ENCODE peak calls at places on chromosomes 7 and 10, in five cellular contexts. L, I, C, A and X are unnamed samples.

GRCh38 chr10:73413108-73413527 is 740 bp downstream of the ANXA7 start:
- DNase-seq in L (peak), I (no peak), C (peak), A (peak), X (no peak)

GRCh38 chr7:36967387-36967786 is 243.1 kb upstream of the AOAH start:
- DNase-seq in L (peak), I (no peak), C (peak), A (peak), X (peak)

GRCh38 chr7:98276241-98276761 is 5.2 kb upstream of the BRI3 start:
- DNase-seq in L (no peak), I (no peak), C (no peak), A (peak), X (peak)

GRCh38 chr10:26857991-26858706 is 2.6 kb downstream of the ABI1 start:
- DNase-seq in L (no peak), I (no peak), C (peak), A (no peak), X (peak)

GRCh38 chr10:110303681-110304080 is 1.0 kb downstream of the SMNDC1 start:
- DNase-seq in L (no peak), I (no peak), C (no peak), A (no peak), X (peak)

GRCh38 chr7:25722856-25723255 is 429.1 kb upstream of the NFE2L3 start:
- DNase-seq in L (no peak), I (no peak), C (no peak), A (no peak), X (no peak)

GRCh38 chr10:98511861-98512260 is 65.1 kb upstream of the HPS1 start:
- DNase-seq in L (no peak), I (no peak), C (no peak), A (no peak), X (no peak)

GRCh38 chr7:150923191-150923590 is 54.9 kb downstream of the KCNH2 start:
- DNase-seq in L (no peak), I (no peak), C (no peak), A (peak), X (no peak)

GRCh38 chr7:111855161-111855841 is 293.0 kb upstream of the IMMP2L start:
- DNase-seq in L (peak), I (no peak), C (peak), A (peak), X (peak)

GRCh38 chr10:46559231-46559671 is 2.8 kb upstream of the GPRIN2 start:
- DNase-seq in L (peak), I (peak), C (no peak), A (no peak), X (no peak)

GRCh38 chr10:15879058-15879457 is 18.8 kb upstream of the MINDY3 start:
- DNase-seq in L (no peak), I (no peak), C (peak), A (peak), X (peak)

GRCh38 chr7:87047-87446 is 105.3 kb upstream of the FAM20C start:
- DNase-seq in L (peak), I (no peak), C (no peak), A (no peak), X (no peak)

GRCh38 chr7:99004216-99004615 is 125.9 kb downstream of the TRRAP start:
- DNase-seq in L (peak), I (no peak), C (no peak), A (no peak), X (no peak)

GRCh38 chr7:8443871-8444756 is 10.7 kb downstream of the NXPH1 start:
- DNase-seq in L (peak), I (peak), C (peak), A (no peak), X (peak)

GRCh38 chr7:90599892-90600555 is 3.9 kb downstream of the CDK14 start:
- DNase-seq in L (no peak), I (no peak), C (no peak), A (no peak), X (no peak)

GRCh38 chr7:132182992-132183391 is 393.3 kb downstream of the PLXNA4 start:
- DNase-seq in L (no peak), I (no peak), C (no peak), A (no peak), X (no peak)

GRCh38 chr7:10802526-10802925 is 171.1 kb upstream of the PHF14 start:
- DNase-seq in L (no peak), I (no peak), C (peak), A (peak), X (peak)

GRCh38 chr10:127338391-127339108 is 142.2 kb upstream of the INSYN2A start:
- DNase-seq in L (no peak), I (no peak), C (no peak), A (no peak), X (no peak)

GRCh38 chr10:36692759-36693158 is 432.6 kb upstream of the ANKRD30A start:
- DNase-seq in L (no peak), I (no peak), C (no peak), A (peak), X (no peak)

GRCh38 chr7:92758796-92759431 is 77.5 kb downstream of the CDK6 start:
- DNase-seq in L (no peak), I (no peak), C (peak), A (no peak), X (no peak)
- H3K9ac ChIP-seq in L (no peak), I (no peak), C (no peak), A (no peak), X (no peak)

DNA sequence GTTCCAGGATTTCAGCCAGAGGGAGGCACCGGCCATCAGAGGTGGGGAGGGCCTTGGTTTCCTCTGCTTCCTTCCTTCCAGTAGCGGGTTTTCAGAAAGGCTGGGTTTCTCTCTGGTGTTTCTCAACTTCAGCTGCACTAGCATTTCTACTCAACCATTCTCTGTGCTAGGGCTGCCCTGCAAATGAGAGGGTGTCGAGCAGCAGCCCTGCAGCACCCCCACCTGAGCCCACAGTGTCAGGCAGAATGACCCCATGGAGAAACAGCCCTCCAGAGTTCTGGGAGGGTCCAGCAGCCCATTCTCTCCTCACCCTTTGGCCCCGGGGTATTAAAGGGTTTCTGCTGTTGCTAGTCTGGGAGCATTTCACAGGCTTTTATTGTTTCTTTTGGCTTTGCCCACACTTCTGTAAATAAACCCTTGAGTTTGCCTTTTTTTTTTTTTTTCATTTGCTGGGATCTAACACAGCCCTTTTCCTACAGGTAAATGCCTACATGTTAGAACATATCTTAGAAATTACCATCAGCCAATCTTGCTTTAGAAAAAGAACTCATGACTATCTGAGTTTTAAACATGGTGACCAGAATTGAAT is 151.5 kb upstream of the VIPR2 start:
- DNase-seq in L (no peak), I (no peak), C (no peak), A (no peak), X (no peak)
- H3K9ac ChIP-seq in L (no peak), I (no peak), C (no peak), A (no peak), X (no peak)

GRCh38 chr10:44831581-44831980 is 79.6 kb upstream of the TMEM72 start:
- DNase-seq in L (no peak), I (no peak), C (no peak), A (no peak), X (no peak)

GRCh38 chr10:44827431-44828006 is 83.6 kb upstream of the TMEM72 start:
- DNase-seq in L (no peak), I (no peak), C (no peak), A (no peak), X (no peak)

GRCh38 chr10:44830022-44830421 is 81.1 kb upstream of the TMEM72 start:
- DNase-seq in L (no peak), I (no peak), C (no peak), A (peak), X (peak)

GRCh38 chr10:44829426-44829825 is 81.7 kb upstream of the TMEM72 start:
- DNase-seq in L (no peak), I (no peak), C (no peak), A (peak), X (no peak)

DNA sequence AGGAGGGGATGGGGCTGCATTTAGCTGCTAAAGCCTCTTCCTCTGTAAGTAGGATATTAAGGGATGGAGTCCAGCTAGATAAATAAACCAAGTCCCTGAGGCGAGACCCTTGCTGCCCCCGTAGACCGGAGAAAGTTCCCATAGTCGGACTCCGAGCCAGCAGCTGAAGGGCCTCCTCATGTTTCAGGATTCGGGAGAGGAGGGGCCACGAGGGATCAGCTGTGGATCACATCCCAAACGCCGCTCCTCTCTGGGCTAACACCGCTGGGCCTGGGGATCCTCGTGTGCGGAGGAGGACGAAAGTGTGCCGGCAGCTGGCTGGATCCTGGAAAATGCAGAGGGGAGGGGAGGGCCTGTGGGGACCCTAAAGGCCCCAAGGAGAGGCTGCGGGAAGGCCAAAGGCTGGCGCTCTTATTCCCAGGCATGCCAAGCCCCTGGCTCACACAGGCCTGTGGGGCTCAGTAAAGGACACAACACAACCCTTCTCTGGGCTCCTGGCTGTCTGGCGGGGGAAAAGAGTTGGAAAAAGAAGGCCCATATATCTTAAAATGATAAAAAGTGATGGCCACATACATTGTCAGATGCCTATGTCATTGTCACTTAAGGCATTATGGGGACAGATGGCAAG is 82.5 kb upstream of the TMEM72 start:
- DNase-seq in L (no peak), I (no peak), C (no peak), A (no peak), X (no peak)
- H3K9ac ChIP-seq in L (no peak), I (no peak), C (no peak), A (no peak), X (no peak)

GRCh38 chr10:43082756-43083155 is 5.9 kb downstream of the RET start:
- DNase-seq in L (no peak), I (no peak), C (no peak), A (no peak), X (no peak)
- H3K9ac ChIP-seq in L (no peak), I (no peak), C (no peak), A (no peak), X (no peak)